ENCODE peak calls at places on chromosome 5, in six cellular contexts. Q is fibroblast of lung, I is psoas muscle, L is tibial nerve, Y is body of pancreas, A is SK-N-SH. W is an unnamed sample. For H3K36me3 and H3K27me3, the result is how much of the 10 kb centered on the place peaks cover.

GRCh38 chr5:5291357-5291756 is 131.1 kb upstream of the ICE1 start:
- DNase-seq in Q (no peak), I (no peak), L (no peak), Y (no peak), A (no peak), W (no peak)

GRCh38 chr5:348726-349125 is 27.2 kb downstream of the AHRR start:
- DNase-seq in Q (no peak), I (no peak), L (no peak), Y (no peak), A (no peak), W (no peak)

GRCh38 chr5:176995896-176996767 is 10.4 kb downstream of the UIMC1 start:
- DNase-seq in Q (peak), I (no peak), L (no peak), Y (no peak), A (no peak), W (peak)

GRCh38 chr5:108607421-108607820 is 140.3 kb upstream of the FER start:
- DNase-seq in Q (no peak), I (no peak), L (no peak), Y (no peak), A (peak), W (no peak)

GRCh38 chr5:41457942-41458341 is 52.5 kb downstream of the PLCXD3 start:
- DNase-seq in Q (no peak), I (no peak), L (no peak), Y (no peak), A (no peak), W (no peak)

GRCh38 chr5:27682600-27682999 is 644.2 kb upstream of the CDH9 start:
- DNase-seq in Q (no peak), I (no peak), L (no peak), Y (no peak), A (no peak), W (no peak)

GRCh38 chr5:111135946-111136345 is 43.8 kb downstream of the WDR36 start:
- DNase-seq in Q (peak), I (no peak), L (no peak), Y (no peak), A (no peak), W (no peak)

GRCh38 chr5:132428811-132429440 is 59.4 kb downstream of the SLC22A5 start:
- DNase-seq in Q (peak), I (no peak), L (no peak), Y (no peak), A (no peak), W (no peak)

GRCh38 chr5:111461261-111461671 is 51.1 kb downstream of the STARD4 start:
- DNase-seq in Q (peak), I (no peak), L (no peak), Y (peak), A (peak), W (no peak)

GRCh38 chr5:102583663-102584062 is 84.9 kb upstream of the SLCO6A1 start:
- DNase-seq in Q (peak), I (no peak), L (no peak), Y (no peak), A (peak), W (no peak)

GRCh38 chr5:127233590-127233989 is 57.0 kb upstream of the MEGF10 start:
- DNase-seq in Q (no peak), I (no peak), L (no peak), Y (no peak), A (no peak), W (no peak)

GRCh38 chr5:178234753-178235599 is 2.4 kb upstream of the PHYKPL start:
- DNase-seq in Q (peak), I (peak), L (peak), Y (peak), A (peak), W (peak)

GRCh38 chr5:115963566-115963965 is 1.3 kb downstream of the LVRN start:
- DNase-seq in Q (no peak), I (no peak), L (no peak), Y (no peak), A (peak), W (no peak)

GRCh38 chr5:58318468-58318867 is 141.4 kb downstream of the PLK2 start:
- DNase-seq in Q (no peak), I (no peak), L (no peak), Y (no peak), A (no peak), W (no peak)

GRCh38 chr5:122093415-122093814 is 15.4 kb upstream of the LOX start:
- DNase-seq in Q (peak), I (no peak), L (no peak), Y (no peak), A (no peak), W (no peak)

GRCh38 chr5:37015795-37016666 is 139.5 kb downstream of the NIPBL start:
- DNase-seq in Q (peak), I (no peak), L (no peak), Y (no peak), A (peak), W (no peak)

GRCh38 chr5:37014321-37014720 is 137.8 kb downstream of the NIPBL start:
- DNase-seq in Q (no peak), I (no peak), L (no peak), Y (no peak), A (no peak), W (no peak)
- H3K36me3 ChIP-seq in Q (under half), I (half or more), L (half or more), Y (under half), A (under half), W (under half)

DNA sequence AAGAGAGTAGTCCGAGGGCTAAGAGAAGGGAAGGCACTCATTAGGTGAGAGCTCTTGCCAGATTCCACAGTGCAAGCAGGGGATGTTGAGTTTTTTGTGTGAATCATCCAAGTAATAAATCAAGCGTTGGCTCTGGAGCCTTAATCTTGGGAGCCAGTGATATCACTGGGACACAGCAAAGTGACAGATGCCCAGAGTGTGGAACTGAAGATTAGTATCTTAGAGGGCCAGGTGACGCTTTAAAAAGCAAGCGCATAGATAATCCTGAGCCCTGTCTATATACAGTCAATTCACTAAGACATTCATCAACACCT is 60.2 kb downstream of the FOXD1 start:
- DNase-seq in Q (no peak), I (no peak), L (no peak), Y (no peak), A (no peak), W (no peak)
- H3K27me3 ChIP-seq in Q (under half), I (under half), L (under half), Y (under half), A (under half), W (under half)

GRCh38 chr5:119801570-119801969 is 172.2 kb downstream of the FAM170A start:
- DNase-seq in Q (no peak), I (no peak), L (no peak), Y (no peak), A (no peak), W (no peak)

GRCh38 chr5:119792154-119792799 is 162.9 kb downstream of the FAM170A start:
- DNase-seq in Q (peak), I (no peak), L (no peak), Y (no peak), A (no peak), W (no peak)

GRCh38 chr5:119795768-119796167 is 166.4 kb downstream of the FAM170A start:
- DNase-seq in Q (peak), I (no peak), L (no peak), Y (no peak), A (no peak), W (no peak)
- TF ChIP-seq CTCF in Q (no peak), I (no peak), L (no peak), Y (no peak), A (no peak), W (no peak)

GRCh38 chr5:83488821-83489220 is 17.3 kb downstream of the VCAN start:
- DNase-seq in Q (peak), I (no peak), L (no peak), Y (no peak), A (no peak), W (no peak)
- H3K36me3 ChIP-seq in Q (under half), I (under half), L (under half), Y (under half), A (half or more), W (under half)

GRCh38 chr5:170700503-170700902 is 83.0 kb upstream of the GABRP start:
- DNase-seq in Q (no peak), I (no peak), L (no peak), Y (no peak), A (no peak), W (no peak)

GRCh38 chr5:170701321-170701720 is 82.2 kb upstream of the GABRP start:
- DNase-seq in Q (no peak), I (no peak), L (no peak), Y (no peak), A (no peak), W (no peak)

GRCh38 chr5:170709640-170710039 is 73.9 kb upstream of the GABRP start:
- DNase-seq in Q (no peak), I (no peak), L (no peak), Y (no peak), A (no peak), W (no peak)

DNA sequence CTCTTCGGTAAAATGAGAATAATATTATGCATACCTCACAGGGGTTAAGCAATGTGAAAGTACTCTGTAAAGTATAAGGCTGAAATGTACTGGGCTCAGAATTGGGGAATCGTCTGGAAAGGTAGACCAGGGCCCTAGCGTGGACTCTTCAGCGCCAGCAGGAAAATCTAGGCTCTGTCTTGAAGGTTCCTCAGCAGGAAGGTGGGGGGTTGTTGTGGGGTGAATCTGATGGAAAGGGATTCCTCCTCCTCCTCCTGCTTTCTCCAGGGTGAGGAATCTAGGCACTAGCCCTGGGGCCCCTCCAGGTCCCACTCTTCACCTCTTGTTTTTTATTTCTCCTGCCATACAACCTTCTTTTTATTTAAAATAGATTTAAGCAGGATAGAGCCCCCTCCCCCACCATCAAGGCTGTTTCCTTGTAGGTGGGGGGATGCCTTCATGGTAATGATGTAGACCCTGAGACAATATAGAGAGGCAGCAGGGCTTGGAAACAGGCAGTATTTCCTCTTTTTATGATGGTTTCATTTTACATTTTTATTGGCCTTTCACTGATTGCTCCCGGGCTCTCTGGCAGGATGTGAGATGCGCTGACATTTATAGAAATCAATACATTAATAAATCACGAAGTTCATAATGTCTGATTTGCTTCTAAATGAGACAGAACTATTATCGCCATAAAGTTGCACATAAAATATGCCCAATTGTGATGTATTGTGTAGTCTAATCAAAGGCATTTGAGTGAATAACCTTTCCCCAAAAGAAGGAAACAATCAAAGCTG is 78.9 kb upstream of the GABRP start:
- DNase-seq in Q (no peak), I (no peak), L (no peak), Y (no peak), A (no peak), W (no peak)
- H3K27me3 ChIP-seq in Q (under half), I (under half), L (under half), Y (under half), A (under half), W (under half)

GRCh38 chr5:149799965-149800516 is 69.9 kb downstream of the PPARGC1B start:
- DNase-seq in Q (no peak), I (no peak), L (no peak), Y (no peak), A (no peak), W (no peak)
- TF ChIP-seq CTCF in Q (no peak), I (no peak), L (no peak), Y (no peak), A (no peak), W (no peak)

GRCh38 chr5:134143431-134143830 is 28.9 kb downstream of the TCF7 start:
- DNase-seq in Q (no peak), I (no peak), L (no peak), Y (no peak), A (no peak), W (no peak)

GRCh38 chr5:134145779-134146581 is 30.8 kb downstream of the SKP1 start:
- DNase-seq in Q (peak), I (peak), L (peak), Y (peak), A (peak), W (no peak)

GRCh38 chr5:134143964-134144941 is 29.8 kb downstream of the TCF7 start:
- DNase-seq in Q (no peak), I (no peak), L (no peak), Y (no peak), A (no peak), W (no peak)

GRCh38 chr5:134146651-134147544 is 29.9 kb downstream of the SKP1 start:
- DNase-seq in Q (peak), I (no peak), L (no peak), Y (no peak), A (no peak), W (no peak)

GRCh38 chr5:134145061-134145757 is 30.7 kb downstream of the TCF7 start:
- DNase-seq in Q (no peak), I (no peak), L (no peak), Y (no peak), A (no peak), W (no peak)
- H3K36me3 ChIP-seq in Q (under half), I (half or more), L (half or more), Y (under half), A (half or more), W (under half)

DNA sequence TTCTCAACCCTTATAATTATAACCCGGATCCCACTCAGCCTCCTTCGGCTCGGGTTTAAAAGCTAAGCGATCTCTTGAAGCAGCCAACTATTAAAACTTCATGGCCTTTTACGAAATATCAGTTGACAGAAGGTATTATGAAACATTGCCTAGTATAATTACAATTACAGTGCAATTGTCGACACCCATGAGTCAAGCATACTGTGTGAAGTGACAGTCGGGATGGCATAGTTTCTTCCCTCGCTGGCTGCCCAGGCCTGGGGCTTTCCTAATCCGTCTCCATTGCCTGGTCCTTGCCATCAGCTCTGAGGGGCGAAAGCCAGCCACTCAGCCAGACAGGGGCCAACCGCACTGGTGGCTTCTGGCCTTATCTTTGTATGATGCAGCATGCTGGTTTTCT is 285.3 kb upstream of the MAP3K1 start:
- DNase-seq in Q (no peak), I (no peak), L (no peak), Y (no peak), A (no peak), W (no peak)
- H3K27me3 ChIP-seq in Q (under half), I (under half), L (under half), Y (under half), A (under half), W (under half)

GRCh38 chr5:9617739-9618504 is 12.2 kb downstream of the TAS2R1 start:
- DNase-seq in Q (no peak), I (no peak), L (no peak), Y (no peak), A (no peak), W (no peak)
- TF ChIP-seq CTCF in Q (no peak), I (no peak), L (no peak), Y (no peak), A (no peak), W (no peak)